ENCODE peak calls at places on chromosomes 6 and 20, in four cellular contexts. N is HepG2, K is H1, L is K562. Y is an unnamed sample.

GRCh38 chr6:160667854-160668481 is 3.9 kb upstream of the LPA start:
- DNase-seq in K (peak), N (peak), L (peak), Y (peak)

GRCh38 chr20:47985092-47985850 is 200.0 kb upstream of the SULF2 start:
- DNase-seq in K (no peak), N (no peak), L (peak), Y (peak)

GRCh38 chr6:38370653-38371311 is 268.9 kb downstream of the BTBD9 start:
- DNase-seq in L (no peak), N (no peak), K (no peak), Y (no peak)

GRCh38 chr6:141587482-141588266 is 545.1 kb upstream of the GJE1 start:
- DNase-seq in K (no peak), L (no peak), N (no peak), Y (no peak)

GRCh38 chr20:48722737-48723191 is 105.0 kb downstream of the PREX1 start:
- DNase-seq in K (no peak), L (no peak), N (peak), Y (peak)

GRCh38 chr6:156590482-156590881 is 186.7 kb upstream of the ARID1B start:
- DNase-seq in N (no peak), L (no peak), K (no peak), Y (no peak)

GRCh38 chr6:142474446-142475289 is 172.9 kb downstream of the ADGRG6 start:
- DNase-seq in K (peak), L (peak), N (peak), Y (peak)

GRCh38 chr20:8291873-8292272 is 159.8 kb downstream of the PLCB1 start:
- DNase-seq in L (no peak), K (no peak), N (no peak), Y (no peak)

GRCh38 chr6:151443449-151443848 is 8.5 kb downstream of the RMND1 start:
- DNase-seq in L (no peak), K (no peak), N (no peak), Y (no peak)

GRCh38 chr20:57400821-57401564 is 9.8 kb downstream of the RBM38 start:
- DNase-seq in N (no peak), L (no peak), K (no peak), Y (no peak)

GRCh38 chr6:35317483-35318199 is 20.0 kb downstream of the DEF6 start:
- DNase-seq in N (no peak), K (no peak), L (no peak), Y (no peak)

GRCh38 chr6:21594427-21595264 is 1.1 kb downstream of the SOX4 start:
- DNase-seq in N (peak), K (no peak), L (no peak), Y (peak)

GRCh38 chr6:128209771-128210170 is 308.9 kb upstream of the THEMIS start:
- DNase-seq in L (no peak), N (peak), K (no peak), Y (no peak)

GRCh38 chr6:36545767-36546663 is 1.3 kb downstream of the STK38 start:
- DNase-seq in K (no peak), L (peak), N (no peak), Y (no peak)

GRCh38 chr6:82017316-82017715 is 230.2 kb downstream of the IBTK start:
- DNase-seq in K (no peak), N (peak), L (no peak), Y (peak)

GRCh38 chr6:36779227-36779626 is 60.0 kb downstream of the CPNE5 start:
- DNase-seq in K (no peak), L (no peak), N (no peak), Y (no peak)

GRCh38 chr6:170497845-170498281 is 55.2 kb downstream of the PSMB1 start:
- DNase-seq in L (no peak), N (no peak), K (peak), Y (no peak)

GRCh38 chr20:8735674-8736073 is 333.2 kb upstream of the PLCB4 start:
- DNase-seq in L (no peak), N (no peak), K (no peak), Y (no peak)

GRCh38 chr6:153074761-153075160 is 56.3 kb downstream of the RGS17 start:
- DNase-seq in K (no peak), L (no peak), N (no peak), Y (no peak)

GRCh38 chr6:39048481-39049399 is at the start of gene GLP1R:
- DNase-seq in L (peak), K (no peak), N (no peak), Y (no peak)

GRCh38 chr6:141117869-141118268 is 1014.9 kb upstream of the GJE1 start:
- DNase-seq in L (no peak), N (no peak), K (no peak), Y (no peak)

DNA sequence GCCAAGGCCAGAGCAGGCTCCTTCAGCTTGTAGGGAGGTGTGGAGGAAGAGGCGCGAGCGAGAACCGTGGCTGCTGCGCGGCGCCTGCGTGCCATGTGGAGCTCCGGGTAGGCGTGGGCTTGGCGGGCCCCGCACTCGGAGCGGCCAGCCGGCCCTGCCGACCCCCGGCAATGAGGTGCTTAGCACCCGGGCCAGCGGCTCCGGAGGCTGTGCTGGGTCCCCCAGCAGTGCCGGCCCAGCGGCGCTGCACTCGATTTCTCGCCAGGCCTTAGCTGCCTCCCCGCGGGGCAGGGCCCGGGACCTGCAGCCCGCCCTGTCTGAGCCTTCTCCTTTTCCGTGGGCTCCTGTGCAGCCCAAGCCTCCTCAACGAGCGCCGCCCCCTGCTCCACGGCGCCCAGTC is 32.9 kb upstream of the SIRT5 start:
- DNase-seq in L (no peak), N (no peak), K (no peak), Y (no peak)
- TF ChIP-seq POLR2A in L (no peak), N (no peak), K (no peak), Y (no peak)

GRCh38 chr20:10842116-10842515 is 168.3 kb upstream of the JAG1 start:
- DNase-seq in N (no peak), K (no peak), L (no peak), Y (no peak)

GRCh38 chr20:10848810-10849370 is 175.1 kb upstream of the JAG1 start:
- DNase-seq in L (no peak), K (peak), N (peak), Y (peak)

GRCh38 chr20:10843161-10843711 is 169.4 kb upstream of the JAG1 start:
- DNase-seq in L (no peak), K (no peak), N (no peak), Y (no peak)

DNA sequence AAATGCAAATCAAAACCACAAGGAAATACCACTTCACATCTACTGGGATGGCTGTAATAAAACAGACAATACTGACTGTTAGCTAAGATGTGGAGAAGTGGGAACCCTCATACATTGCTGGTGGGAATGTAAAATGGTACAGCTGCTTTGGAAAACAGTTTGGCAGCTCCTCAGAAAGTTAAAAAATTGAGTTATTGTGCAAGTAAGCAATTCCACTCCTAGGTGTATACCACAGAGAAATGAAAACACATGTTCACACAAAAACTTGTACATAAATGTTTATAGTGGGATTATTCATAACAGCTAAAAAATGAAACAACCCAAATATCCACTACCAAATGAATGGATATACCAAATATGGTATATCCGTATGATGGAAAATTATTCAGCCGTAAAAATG is 173.0 kb upstream of the JAG1 start:
- DNase-seq in K (no peak), L (no peak), N (no peak), Y (no peak)
- TF ChIP-seq PHF8 in K (no peak), L (no peak), N (no peak), Y (no peak)

GRCh38 chr6:131954775-131955107 is 3.6 kb upstream of the CCN2 start:
- DNase-seq in L (no peak), K (no peak), N (peak), Y (peak)
- TF ChIP-seq CEBPB in L (no peak), K (no peak), N (no peak), Y (peak)

GRCh38 chr6:129488313-129488712 is 221.7 kb downstream of the ARHGAP18 start:
- DNase-seq in N (no peak), K (no peak), L (no peak), Y (no peak)

GRCh38 chr6:129489215-129489765 is 220.7 kb downstream of the ARHGAP18 start:
- DNase-seq in N (no peak), K (no peak), L (no peak), Y (no peak)

GRCh38 chr6:129492260-129492659 is 217.7 kb downstream of the ARHGAP18 start:
- DNase-seq in K (no peak), L (no peak), N (no peak), Y (no peak)

GRCh38 chr6:129491436-129491835 is 218.5 kb downstream of the ARHGAP18 start:
- DNase-seq in L (no peak), K (no peak), N (no peak), Y (peak)

GRCh38 chr6:129490551-129491245 is 219.3 kb downstream of the ARHGAP18 start:
- DNase-seq in L (peak), N (peak), K (no peak), Y (peak)
- TF ChIP-seq POLR2A in L (peak), N (no peak), K (no peak), Y (no peak)

GRCh38 chr6:45830441-45831139 is 185.1 kb downstream of the CLIC5 start:
- DNase-seq in N (no peak), L (no peak), K (no peak), Y (no peak)
- TF ChIP-seq PHF8 in N (no peak), L (no peak), K (no peak), Y (no peak)

DNA sequence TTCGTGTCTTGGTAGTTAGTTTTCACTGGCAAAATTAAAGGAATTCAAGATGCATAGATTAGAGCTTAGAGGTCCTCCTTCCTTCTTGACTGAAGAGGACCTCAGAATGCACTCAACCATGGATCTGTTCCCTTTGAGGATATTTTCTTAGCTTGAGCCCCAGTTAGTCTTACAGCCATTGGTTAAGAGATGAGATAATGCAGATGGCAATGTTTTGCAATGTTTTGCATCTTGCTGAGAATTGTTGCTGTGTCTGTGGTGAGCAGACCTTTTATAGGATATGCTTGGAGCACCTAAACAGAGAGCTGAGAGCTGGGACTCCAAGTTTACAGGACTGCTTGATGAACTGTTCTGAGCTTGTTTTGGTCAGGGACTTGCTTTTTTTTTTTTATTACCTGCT is 107.5 kb downstream of the TMEM170B start:
- DNase-seq in N (no peak), L (no peak), K (no peak), Y (no peak)
- TF ChIP-seq CEBPB in N (no peak), L (no peak), K (no peak), Y (no peak)

GRCh38 chr20:1490643-1491042 is 577 bp downstream of the SIRPB2 start:
- DNase-seq in N (no peak), K (no peak), L (no peak), Y (no peak)

GRCh38 chr20:1491891-1492642 is 847 bp upstream of the SIRPB2 start:
- DNase-seq in K (no peak), N (no peak), L (no peak), Y (no peak)

GRCh38 chr20:1489764-1490436 is 1.3 kb downstream of the SIRPB2 start:
- DNase-seq in N (no peak), K (no peak), L (no peak), Y (no peak)

GRCh38 chr20:1489328-1489727 is 1.9 kb downstream of the SIRPB2 start:
- DNase-seq in L (no peak), K (no peak), N (no peak), Y (no peak)

DNA sequence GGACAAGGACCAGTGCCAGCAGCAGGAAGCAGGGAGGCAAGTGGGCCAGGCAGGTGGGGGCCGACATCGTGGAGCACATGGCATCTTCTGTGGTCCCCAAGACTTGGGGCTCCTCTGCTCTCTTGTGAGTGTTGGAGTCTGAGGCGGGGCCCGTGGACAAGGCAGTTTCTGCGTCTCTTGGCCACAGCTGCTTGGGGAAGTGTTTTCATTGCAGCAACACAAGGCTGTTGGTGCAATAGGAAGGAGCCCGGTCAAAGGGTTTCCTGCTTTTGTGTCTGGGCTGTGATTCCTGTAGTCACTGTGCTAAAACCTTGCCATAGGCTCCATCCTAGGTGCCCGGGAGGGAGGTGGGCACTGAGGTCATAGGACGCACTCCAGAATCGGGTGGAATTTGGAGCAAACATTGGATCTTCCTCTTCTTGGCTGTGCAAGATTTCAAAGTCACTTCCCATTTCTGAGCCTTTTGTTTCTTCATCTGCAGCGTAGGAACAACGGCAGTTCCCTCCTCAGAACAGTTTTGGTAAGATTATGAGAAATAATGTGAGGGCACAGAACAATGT is at the start of gene SIRPB2:
- DNase-seq in K (no peak), N (no peak), L (no peak), Y (no peak)
- TF ChIP-seq POLR2A in K (no peak), N (no peak), L (no peak), Y (no peak)

DNA sequence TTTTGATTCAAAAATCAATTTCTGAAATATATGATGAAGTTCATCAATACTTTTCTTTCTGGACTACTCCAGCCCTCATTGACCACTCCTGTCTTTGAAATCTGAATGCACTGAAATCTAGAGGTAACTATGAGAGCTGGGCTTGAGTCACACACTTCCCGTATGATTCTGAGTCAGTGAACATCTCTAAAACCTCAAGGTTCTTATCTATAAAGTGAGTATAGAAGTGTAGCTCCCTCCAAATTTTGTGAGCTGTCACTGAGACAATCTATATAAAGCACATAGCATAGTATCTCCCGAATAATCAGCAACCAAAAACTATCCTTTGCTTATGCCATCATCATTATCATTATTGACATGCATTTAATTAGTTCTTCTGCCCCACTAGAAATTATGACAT is 182.4 kb downstream of the TSHZ2 start:
- DNase-seq in K (no peak), L (no peak), N (no peak), Y (no peak)
- TF ChIP-seq PHF8 in K (no peak), L (no peak), N (no peak), Y (no peak)